ENCODE peak calls at places on chromosome 14, in five cellular contexts. One of them, this sample, is unnamed.

GRCh38 chr14:64119535-64119934 is 174.6 kb downstream of the ESR2 start:
- DNase-seq in cardiac muscle cell: no peak
- DNase-seq in esophagus squamous epithelium: no peak
- DNase-seq in epithelial cell of esophagus: no peak
- DNase-seq in foreskin fibroblast: no peak
- DNase-seq in this sample: no peak

GRCh38 chr14:68392393-68393085 is 400.3 kb downstream of the ZFP36L1 start:
- DNase-seq in cardiac muscle cell: peak
- DNase-seq in esophagus squamous epithelium: no peak
- DNase-seq in epithelial cell of esophagus: peak
- DNase-seq in foreskin fibroblast: no peak
- DNase-seq in this sample: no peak

GRCh38 chr14:47425302-47425701 is 250.1 kb downstream of the MDGA2 start:
- DNase-seq in cardiac muscle cell: no peak
- DNase-seq in esophagus squamous epithelium: no peak
- DNase-seq in epithelial cell of esophagus: no peak
- DNase-seq in foreskin fibroblast: no peak
- DNase-seq in this sample: no peak

GRCh38 chr14:68598089-68598488 is 194.8 kb downstream of the ZFP36L1 start:
- DNase-seq in cardiac muscle cell: no peak
- DNase-seq in esophagus squamous epithelium: no peak
- DNase-seq in epithelial cell of esophagus: no peak
- DNase-seq in foreskin fibroblast: no peak
- DNase-seq in this sample: no peak

GRCh38 chr14:43408472-43408871 is 1098.6 kb downstream of the FSCB start:
- DNase-seq in cardiac muscle cell: no peak
- DNase-seq in esophagus squamous epithelium: no peak
- DNase-seq in epithelial cell of esophagus: peak
- DNase-seq in foreskin fibroblast: no peak
- DNase-seq in this sample: no peak

GRCh38 chr14:37622231-37622923 is 26.9 kb downstream of the TTC6 start:
- DNase-seq in cardiac muscle cell: peak
- DNase-seq in esophagus squamous epithelium: no peak
- DNase-seq in epithelial cell of esophagus: no peak
- DNase-seq in foreskin fibroblast: no peak
- DNase-seq in this sample: no peak

GRCh38 chr14:46063872-46064271 is 587.7 kb downstream of the RPL10L start:
- DNase-seq in cardiac muscle cell: no peak
- DNase-seq in esophagus squamous epithelium: no peak
- DNase-seq in epithelial cell of esophagus: no peak
- DNase-seq in foreskin fibroblast: no peak
- DNase-seq in this sample: no peak

GRCh38 chr14:100526632-100527031 is 60.6 kb downstream of the BEGAIN start:
- DNase-seq in cardiac muscle cell: no peak
- DNase-seq in esophagus squamous epithelium: no peak
- DNase-seq in epithelial cell of esophagus: no peak
- DNase-seq in foreskin fibroblast: no peak
- DNase-seq in this sample: no peak

GRCh38 chr14:54440454-54440853 is 720 bp downstream of the CNIH1 start:
- DNase-seq in cardiac muscle cell: no peak
- DNase-seq in esophagus squamous epithelium: no peak
- DNase-seq in epithelial cell of esophagus: no peak
- DNase-seq in foreskin fibroblast: no peak
- DNase-seq in this sample: no peak

GRCh38 chr14:100670017-100670974 is 56.4 kb upstream of the DLK1 start:
- DNase-seq in cardiac muscle cell: no peak
- DNase-seq in esophagus squamous epithelium: no peak
- DNase-seq in epithelial cell of esophagus: no peak
- DNase-seq in foreskin fibroblast: no peak
- DNase-seq in this sample: no peak

GRCh38 chr14:59632381-59632780 is 55.8 kb upstream of the CCDC175 start:
- DNase-seq in cardiac muscle cell: peak
- DNase-seq in esophagus squamous epithelium: no peak
- DNase-seq in epithelial cell of esophagus: peak
- DNase-seq in foreskin fibroblast: no peak
- DNase-seq in this sample: no peak

GRCh38 chr14:46048127-46048526 is 603.5 kb downstream of the RPL10L start:
- DNase-seq in cardiac muscle cell: peak
- DNase-seq in esophagus squamous epithelium: no peak
- DNase-seq in epithelial cell of esophagus: peak
- DNase-seq in foreskin fibroblast: peak
- DNase-seq in this sample: no peak

GRCh38 chr14:32252030-32252670 is 49.1 kb upstream of the RNU6-8 start:
- DNase-seq in cardiac muscle cell: peak
- DNase-seq in esophagus squamous epithelium: no peak
- DNase-seq in epithelial cell of esophagus: peak
- DNase-seq in foreskin fibroblast: peak
- DNase-seq in this sample: peak

GRCh38 chr14:88559852-88560251 is 3.0 kb upstream of the ZC3H14 start:
- DNase-seq in cardiac muscle cell: no peak
- DNase-seq in esophagus squamous epithelium: no peak
- DNase-seq in epithelial cell of esophagus: peak
- DNase-seq in foreskin fibroblast: peak
- DNase-seq in this sample: no peak

GRCh38 chr14:103015426-103015825 is 41.9 kb downstream of the CDC42BPB start:
- DNase-seq in cardiac muscle cell: no peak
- DNase-seq in esophagus squamous epithelium: no peak
- DNase-seq in epithelial cell of esophagus: no peak
- DNase-seq in foreskin fibroblast: no peak
- DNase-seq in this sample: no peak

GRCh38 chr14:68147331-68147730 is 327.8 kb downstream of the RAD51B start:
- DNase-seq in cardiac muscle cell: no peak
- DNase-seq in esophagus squamous epithelium: no peak
- DNase-seq in epithelial cell of esophagus: no peak
- DNase-seq in foreskin fibroblast: no peak
- DNase-seq in this sample: no peak

GRCh38 chr14:23751591-23751990 is 115.4 kb downstream of the DHRS2 start:
- DNase-seq in cardiac muscle cell: no peak
- DNase-seq in esophagus squamous epithelium: no peak
- DNase-seq in epithelial cell of esophagus: no peak
- DNase-seq in foreskin fibroblast: no peak
- DNase-seq in this sample: no peak

GRCh38 chr14:103109789-103110415 is 13.4 kb upstream of the TNFAIP2 start:
- DNase-seq in cardiac muscle cell: no peak
- DNase-seq in esophagus squamous epithelium: no peak
- DNase-seq in epithelial cell of esophagus: no peak
- DNase-seq in foreskin fibroblast: peak
- DNase-seq in this sample: no peak

GRCh38 chr14:75514673-75515630 is 7.3 kb upstream of the BATF start:
- DNase-seq in cardiac muscle cell: no peak
- DNase-seq in esophagus squamous epithelium: no peak
- DNase-seq in epithelial cell of esophagus: peak
- DNase-seq in foreskin fibroblast: peak
- DNase-seq in this sample: peak

GRCh38 chr14:100581228-100582145 is 5.7 kb downstream of the BEGAIN start:
- DNase-seq in cardiac muscle cell: no peak
- DNase-seq in esophagus squamous epithelium: no peak
- DNase-seq in epithelial cell of esophagus: no peak
- DNase-seq in foreskin fibroblast: no peak
- DNase-seq in this sample: no peak

GRCh38 chr14:75047506-75047905 is 3.8 kb downstream of the MLH3 start:
- DNase-seq in cardiac muscle cell: no peak
- DNase-seq in esophagus squamous epithelium: no peak
- DNase-seq in epithelial cell of esophagus: no peak
- DNase-seq in foreskin fibroblast: peak
- DNase-seq in this sample: no peak

GRCh38 chr14:71225108-71225507 is 317.8 kb downstream of the PCNX1 start:
- DNase-seq in cardiac muscle cell: no peak
- DNase-seq in esophagus squamous epithelium: no peak
- DNase-seq in epithelial cell of esophagus: no peak
- DNase-seq in foreskin fibroblast: no peak
- DNase-seq in this sample: no peak

GRCh38 chr14:100567009-100567876 is 20.0 kb downstream of the BEGAIN start:
- DNase-seq in cardiac muscle cell: no peak
- DNase-seq in esophagus squamous epithelium: no peak
- DNase-seq in epithelial cell of esophagus: no peak
- DNase-seq in foreskin fibroblast: no peak
- DNase-seq in this sample: no peak

GRCh38 chr14:75274899-75275569 is 3.6 kb upstream of the FOS start:
- DNase-seq in cardiac muscle cell: no peak
- DNase-seq in esophagus squamous epithelium: no peak
- DNase-seq in epithelial cell of esophagus: peak
- DNase-seq in foreskin fibroblast: no peak
- DNase-seq in this sample: peak

GRCh38 chr14:48690349-48690748 is 895.8 kb downstream of the RPS29 start:
- DNase-seq in cardiac muscle cell: no peak
- DNase-seq in esophagus squamous epithelium: no peak
- DNase-seq in epithelial cell of esophagus: peak
- DNase-seq in foreskin fibroblast: no peak
- DNase-seq in this sample: no peak

GRCh38 chr14:66739826-66740225 is 231.9 kb downstream of the GPHN start:
- DNase-seq in cardiac muscle cell: no peak
- DNase-seq in esophagus squamous epithelium: no peak
- DNase-seq in epithelial cell of esophagus: no peak
- DNase-seq in foreskin fibroblast: no peak
- DNase-seq in this sample: no peak

GRCh38 chr14:66746316-66747006 is 238.5 kb downstream of the GPHN start:
- DNase-seq in cardiac muscle cell: peak
- DNase-seq in esophagus squamous epithelium: no peak
- DNase-seq in epithelial cell of esophagus: peak
- DNase-seq in foreskin fibroblast: peak
- DNase-seq in this sample: no peak

GRCh38 chr14:66745078-66745477 is 237.1 kb downstream of the GPHN start:
- DNase-seq in cardiac muscle cell: no peak
- DNase-seq in esophagus squamous epithelium: no peak
- DNase-seq in epithelial cell of esophagus: no peak
- DNase-seq in foreskin fibroblast: no peak
- DNase-seq in this sample: no peak
- H3K4me3 ChIP-seq in cardiac muscle cell: no peak
- H3K4me3 ChIP-seq in esophagus squamous epithelium: no peak
- H3K4me3 ChIP-seq in epithelial cell of esophagus: no peak
- H3K4me3 ChIP-seq in foreskin fibroblast: no peak
- H3K4me3 ChIP-seq in this sample: no peak

GRCh38 chr14:78142994-78143393 is 27.2 kb upstream of the NRXN3 start:
- DNase-seq in cardiac muscle cell: no peak
- DNase-seq in esophagus squamous epithelium: no peak
- DNase-seq in epithelial cell of esophagus: no peak
- DNase-seq in foreskin fibroblast: no peak
- DNase-seq in this sample: no peak

GRCh38 chr14:78143489-78144145 is 26.6 kb upstream of the NRXN3 start:
- DNase-seq in cardiac muscle cell: no peak
- DNase-seq in esophagus squamous epithelium: no peak
- DNase-seq in epithelial cell of esophagus: peak
- DNase-seq in foreskin fibroblast: no peak
- DNase-seq in this sample: no peak

GRCh38 chr14:78136695-78137094 is 33.5 kb upstream of the NRXN3 start:
- DNase-seq in cardiac muscle cell: no peak
- DNase-seq in esophagus squamous epithelium: no peak
- DNase-seq in epithelial cell of esophagus: no peak
- DNase-seq in foreskin fibroblast: no peak
- DNase-seq in this sample: no peak

GRCh38 chr14:78141590-78141989 is 28.6 kb upstream of the NRXN3 start:
- DNase-seq in cardiac muscle cell: no peak
- DNase-seq in esophagus squamous epithelium: no peak
- DNase-seq in epithelial cell of esophagus: peak
- DNase-seq in foreskin fibroblast: no peak
- DNase-seq in this sample: no peak
- TF ChIP-seq CTCF in cardiac muscle cell: no peak
- TF ChIP-seq CTCF in esophagus squamous epithelium: no peak
- TF ChIP-seq CTCF in epithelial cell of esophagus: peak
- TF ChIP-seq CTCF in foreskin fibroblast: no peak
- TF ChIP-seq CTCF in this sample: no peak

DNA sequence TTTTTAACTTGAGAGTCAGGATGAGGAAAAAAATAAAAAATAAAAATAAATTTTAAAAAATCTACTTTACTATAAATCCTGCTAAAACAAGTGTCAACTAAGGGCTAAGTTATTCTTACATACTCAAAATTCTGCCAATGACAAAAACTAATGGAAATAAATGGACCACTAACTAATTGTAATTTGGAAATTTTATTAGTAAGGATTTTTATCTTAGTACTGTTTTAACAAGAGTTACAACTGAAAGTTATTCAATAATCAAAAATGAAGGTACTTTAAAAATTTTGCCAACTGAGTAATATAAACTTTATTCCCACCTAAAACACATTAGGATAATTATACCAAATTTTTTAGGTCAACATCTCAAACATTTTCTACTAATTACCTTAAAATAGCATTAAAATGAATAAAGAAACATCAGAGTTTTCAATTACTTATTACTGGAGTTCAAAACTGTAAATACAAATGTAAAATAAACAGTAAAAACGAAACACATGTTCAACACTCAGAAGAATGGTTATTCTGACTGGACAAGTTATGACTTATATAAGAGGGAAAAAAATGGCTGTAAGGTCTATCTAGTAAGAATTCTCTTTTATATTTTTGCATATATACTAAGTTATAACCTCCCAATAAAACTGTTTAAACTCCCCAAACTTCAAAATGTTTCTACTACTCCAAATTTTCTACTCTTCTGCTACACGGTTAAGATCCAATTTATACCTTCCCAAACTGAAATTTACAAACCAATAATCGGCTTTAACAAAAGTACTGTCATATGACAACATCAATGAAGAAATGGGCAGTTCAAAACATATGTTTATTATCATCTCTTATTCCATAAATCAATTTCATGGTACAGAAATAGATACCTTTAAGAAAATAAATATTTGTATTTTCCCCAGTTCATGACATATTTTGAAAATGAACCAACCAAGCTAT is 2.7 kb downstream of the HECTD1 start:
- DNase-seq in cardiac muscle cell: no peak
- DNase-seq in esophagus squamous epithelium: no peak
- DNase-seq in epithelial cell of esophagus: no peak
- DNase-seq in foreskin fibroblast: no peak
- DNase-seq in this sample: no peak
- H3K4me3 ChIP-seq in cardiac muscle cell: peak
- H3K4me3 ChIP-seq in esophagus squamous epithelium: peak
- H3K4me3 ChIP-seq in epithelial cell of esophagus: peak
- H3K4me3 ChIP-seq in foreskin fibroblast: peak
- H3K4me3 ChIP-seq in this sample: peak

DNA sequence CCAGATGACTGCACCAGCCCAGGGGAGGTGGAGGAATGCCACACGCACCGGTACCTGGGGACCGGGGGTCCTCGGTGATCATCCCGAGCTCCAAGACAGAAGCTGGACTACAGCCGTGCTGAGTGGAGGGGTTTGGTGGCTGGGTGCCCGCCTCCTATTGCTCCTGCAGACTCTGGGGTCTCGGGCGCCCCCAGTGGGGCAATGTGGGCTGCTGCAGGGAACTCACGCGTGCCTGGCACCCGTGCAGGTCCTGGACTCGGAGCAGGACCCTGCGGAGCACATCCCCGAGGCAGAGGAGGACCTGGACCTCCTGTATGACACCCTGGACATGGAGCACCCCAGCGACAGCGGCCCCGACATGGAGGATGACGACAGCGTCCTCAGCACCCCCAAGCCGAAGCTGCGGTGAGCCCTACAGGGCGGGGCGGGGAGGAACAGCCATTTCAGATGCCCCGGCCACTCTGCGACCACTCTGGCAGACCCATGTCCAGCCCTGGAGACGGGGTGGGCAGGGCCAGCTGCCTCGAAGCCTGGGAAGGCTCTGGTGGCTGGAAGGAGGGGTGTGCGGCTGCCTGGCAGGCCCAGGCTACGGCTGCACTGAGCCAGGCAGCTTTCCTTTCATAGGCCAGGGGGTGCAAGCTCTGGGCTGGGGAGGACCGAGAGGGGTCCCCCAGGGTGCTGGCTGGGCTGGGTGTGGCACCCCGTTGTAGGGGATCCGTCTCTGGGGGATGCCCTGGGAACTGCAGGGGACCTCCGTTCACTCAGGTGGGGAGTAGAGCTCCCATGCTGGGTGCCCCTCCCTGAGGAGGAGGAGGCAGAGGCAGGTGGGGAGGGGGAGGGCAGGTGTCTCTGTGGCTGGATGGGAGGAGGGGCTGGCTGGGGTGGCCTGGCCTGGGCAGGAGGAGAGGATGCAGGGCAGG is 21.6 kb upstream of the TEX22 start:
- DNase-seq in cardiac muscle cell: no peak
- DNase-seq in esophagus squamous epithelium: no peak
- DNase-seq in epithelial cell of esophagus: no peak
- DNase-seq in foreskin fibroblast: no peak
- DNase-seq in this sample: no peak
- TF ChIP-seq CTCF in cardiac muscle cell: no peak
- TF ChIP-seq CTCF in esophagus squamous epithelium: no peak
- TF ChIP-seq CTCF in epithelial cell of esophagus: no peak
- TF ChIP-seq CTCF in foreskin fibroblast: no peak
- TF ChIP-seq CTCF in this sample: no peak

This sample was measured in GM06990.